ENCODE peak calls at places on chromosome 13, in nine cellular contexts. L, Z, V, T, A, U, M, H and Y are unnamed samples.

GRCh38 chr13:59771272-59771671 is 392.5 kb downstream of the DIAPH3 start:
- DNase-seq in V (peak; percentile 15), T (no peak), Z (no peak), U (no peak), H (no peak), L (no peak), M (no peak), A (no peak), Y (no peak)

GRCh38 chr13:30877335-30877734 is 28.7 kb upstream of the MEDAG start:
- DNase-seq in A (no peak), M (no peak), Z (no peak), H (no peak), V (no peak), T (no peak), L (no peak), U (no peak), Y (no peak)

GRCh38 chr13:78701383-78701782 is 42.4 kb upstream of the OBI1 start:
- DNase-seq in H (no peak), Z (no peak), M (no peak), U (no peak), T (no peak), A (no peak), V (no peak), L (no peak), Y (no peak)

GRCh38 chr13:73547239-73547638 is 488.4 kb downstream of the KLF5 start:
- DNase-seq in T (no peak), L (no peak), A (no peak), Z (no peak), V (no peak), M (no peak), U (no peak), H (no peak), Y (no peak)

GRCh38 chr13:52454459-52454824 is 836 bp upstream of the CKAP2 start:
- DNase-seq in U (no peak), T (no peak), A (no peak), Z (no peak), V (peak; percentile 19), H (no peak), L (peak; percentile 11), M (no peak), Y (peak; percentile 42)

GRCh38 chr13:108306768-108307332 is 37.3 kb downstream of the TNFSF13B start:
- DNase-seq in V (no peak), Z (no peak), T (no peak), L (no peak), H (no peak), A (no peak), M (no peak), U (no peak), Y (no peak)

GRCh38 chr13:104683789-104684188 is 1617.6 kb upstream of the SLC10A2 start:
- DNase-seq in V (no peak), L (no peak), Z (no peak), H (no peak), A (no peak), T (no peak), M (no peak), U (no peak), Y (no peak)

GRCh38 chr13:26168276-26168814 is 53.8 kb downstream of the RNF6 start:
- DNase-seq in H (no peak), Z (no peak), A (no peak), M (no peak), T (no peak), U (no peak), V (no peak), L (no peak), Y (no peak)

GRCh38 chr13:93635687-93636086 is 409.1 kb downstream of the GPC6 start:
- DNase-seq in V (no peak), T (no peak), A (no peak), Z (no peak), M (no peak), L (no peak), U (no peak), H (no peak), Y (no peak)

GRCh38 chr13:58994778-58995177 is 1169.0 kb downstream of the DIAPH3 start:
- DNase-seq in T (no peak), M (no peak), L (no peak), H (no peak), A (no peak), V (no peak), Z (no peak), U (no peak), Y (no peak)

GRCh38 chr13:109744512-109745051 is 41.8 kb downstream of the IRS2 start:
- DNase-seq in Z (peak; percentile 73), U (no peak), L (no peak), M (no peak), T (peak; percentile 81), A (peak; percentile 17), V (peak; percentile 56), H (no peak), Y (peak; percentile 85)

GRCh38 chr13:110630566-110631119 is 15.3 kb downstream of the NAXD start:
- DNase-seq in L (no peak), U (no peak), M (no peak), V (no peak), T (no peak), Z (no peak), H (no peak), A (no peak), Y (no peak)